ENCODE peak calls at places on chromosomes 12 and 14, in six cellular contexts. S is HL-60, Q is tibial artery, K is BE2C, O is WERI-Rb-1, B is foreskin fibroblast. C is an unnamed sample.

GRCh38 chr12:6234214-6234613 is 34.0 kb downstream of the CD9 start:
- DNase-seq in S (no peak), Q (no peak), K (no peak), O (no peak), B (peak; percentile 69), C (no peak)

GRCh38 chr14:59265808-59266207 is 77.3 kb downstream of the DAAM1 start:
- DNase-seq in S (no peak), Q (no peak), K (no peak), O (no peak), B (no peak), C (no peak)

GRCh38 chr12:72286526-72286925 is 14.4 kb downstream of the TRHDE start:
- DNase-seq in S (no peak), Q (no peak), K (no peak), O (no peak), B (no peak), C (no peak)

GRCh38 chr14:64719601-64720000 is 15.4 kb downstream of the PLEKHG3 start:
- DNase-seq in S (no peak), Q (peak; percentile 59), K (no peak), O (no peak), B (no peak), C (no peak)

GRCh38 chr12:122326597-122326996 is 60.3 kb upstream of the VPS33A start:
- DNase-seq in S (no peak), Q (no peak), K (no peak), O (no peak), B (no peak), C (no peak)

GRCh38 chr14:24082411-24083080 is 11.2 kb downstream of the CPNE6 start:
- DNase-seq in S (no peak), Q (no peak), K (no peak), O (no peak), B (no peak), C (no peak)

GRCh38 chr12:8157484-8158198 is 826 bp downstream of the ZNF705A start:
- DNase-seq in S (no peak), Q (no peak), K (no peak), O (no peak), B (no peak), C (no peak)

GRCh38 chr14:34110531-34110930 is 159.7 kb upstream of the EGLN3 start:
- DNase-seq in S (no peak), Q (no peak), K (no peak), O (no peak), B (no peak), C (no peak)

GRCh38 chr14:51167587-51168219 is 72.3 kb upstream of the TMX1 start:
- DNase-seq in S (peak; percentile 22), Q (no peak), K (no peak), O (no peak), B (no peak), C (no peak)

DNA sequence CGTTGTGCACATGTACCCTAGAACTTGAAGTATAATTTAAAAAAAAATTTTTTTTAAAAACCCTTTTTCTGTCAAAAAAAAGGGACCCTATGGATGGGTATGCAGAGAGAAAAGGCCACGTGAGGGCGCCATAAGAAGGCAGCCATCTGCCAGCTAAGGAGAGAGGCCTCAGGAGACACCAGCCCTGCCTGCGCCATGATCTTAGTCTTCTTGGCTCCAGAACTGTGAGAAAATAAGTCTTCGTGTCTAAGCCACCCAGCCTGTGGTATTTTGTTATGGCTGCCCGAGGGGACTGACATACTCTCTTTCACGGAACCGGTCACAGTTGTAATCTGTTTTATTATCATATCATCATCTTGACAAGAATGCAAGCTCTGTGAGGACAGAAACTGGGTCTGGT is 174.8 kb downstream of the EFCAB11 start:
- DNase-seq in S (no peak), Q (no peak), K (no peak), O (peak; percentile 10), B (no peak), C (no peak)
- TF ChIP-seq CTCF in S (no peak), Q (no peak), K (no peak), O (peak; percentile 11), B (no peak), C (no peak)

DNA sequence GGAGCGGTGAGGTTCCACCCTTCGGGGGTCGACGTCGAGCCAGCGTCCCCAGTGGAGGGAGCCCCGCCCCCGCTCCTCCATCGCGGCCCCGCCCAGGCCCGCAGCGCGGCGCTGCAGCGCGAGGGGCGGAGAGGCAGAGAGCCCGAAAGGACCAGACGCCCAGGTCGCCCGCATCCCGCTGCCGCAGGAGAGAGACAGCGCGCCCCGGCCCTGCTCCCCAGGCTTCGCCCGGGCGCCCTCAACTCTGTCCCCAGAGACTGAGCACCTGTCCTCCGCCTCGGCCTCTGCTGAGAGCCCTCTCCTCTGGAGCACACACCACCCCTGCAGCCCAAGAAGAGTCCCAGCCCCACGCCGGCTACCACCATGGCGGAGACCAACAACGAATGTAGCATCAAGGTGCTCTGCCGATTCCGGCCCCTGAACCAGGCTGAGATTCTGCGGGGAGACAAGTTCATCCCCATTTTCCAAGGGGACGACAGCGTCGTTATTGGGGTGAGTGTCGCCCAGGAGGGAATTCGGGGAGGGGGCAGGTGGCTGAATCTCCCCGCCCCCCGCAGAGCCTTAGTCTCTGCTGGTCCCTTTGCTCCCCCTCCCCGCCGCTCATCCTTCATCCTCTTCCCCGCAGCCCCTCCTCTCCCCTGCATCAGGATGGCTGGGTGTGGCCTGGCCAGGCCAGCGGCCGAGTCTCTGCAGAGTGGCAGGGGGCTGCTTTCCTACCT is at the start of gene KIF5A:
- DNase-seq in S (no peak), Q (peak; percentile 67), K (peak; percentile 83), O (peak; percentile 69), B (no peak), C (peak; percentile 85)
- TF ChIP-seq CTCF in S (no peak), Q (no peak), K (peak; percentile 18), O (peak; percentile 29), B (no peak), C (no peak)

DNA sequence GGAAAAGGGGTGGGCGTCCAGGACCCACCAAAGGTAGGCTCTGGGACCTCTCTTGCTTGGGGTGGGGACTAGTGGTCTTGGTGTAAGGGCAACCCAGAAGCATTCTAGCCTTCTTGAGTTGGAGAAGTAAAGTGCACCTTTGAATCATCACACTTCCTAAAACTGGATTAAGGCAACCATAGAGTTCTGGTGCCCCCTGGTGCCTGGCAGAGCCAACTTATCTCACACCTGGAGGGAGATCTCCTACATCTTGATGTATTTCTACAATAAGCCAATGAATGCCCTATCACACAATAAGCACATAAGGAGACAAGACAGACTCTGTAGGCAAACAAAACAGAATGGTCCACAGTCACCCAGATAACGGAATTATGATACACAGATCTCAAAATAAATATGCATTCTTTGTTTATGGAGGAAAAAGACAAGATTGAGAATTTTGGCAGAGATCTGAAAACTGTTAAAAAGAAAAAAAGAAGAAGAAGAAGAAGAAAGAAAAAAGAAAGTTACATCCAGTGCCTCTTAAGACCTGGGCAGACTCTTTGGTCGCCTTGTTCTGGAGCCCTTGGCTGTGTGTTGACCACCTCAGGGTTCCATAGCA is 95.9 kb upstream of the PPP2R5C start:
- DNase-seq in S (peak; percentile 62), Q (no peak), K (peak; percentile 70), O (peak; percentile 60), B (peak; percentile 16), C (peak; percentile 39)
- TF ChIP-seq CTCF in S (peak; percentile 62), Q (no peak), K (peak; percentile 88), O (peak; percentile 59), B (peak; percentile 41), C (peak; percentile 23)

GRCh38 chr14:77059276-77059934 is 30.9 kb upstream of the IRF2BPL start:
- DNase-seq in S (peak; percentile 15), Q (no peak), K (peak; percentile 95), O (no peak), B (peak; percentile 95), C (no peak)
- TF ChIP-seq CTCF in S (no peak), Q (no peak), K (peak; percentile 71), O (no peak), B (peak; percentile 33), C (no peak)

GRCh38 chr14:21102472-21103164 is 1.8 kb downstream of the TMEM253 start:
- DNase-seq in S (no peak), Q (no peak), K (no peak), O (peak; percentile 30), B (no peak), C (no peak)
- TF ChIP-seq CTCF in S (no peak), Q (no peak), K (no peak), O (no peak), B (no peak), C (no peak)

C was measured in GM13976.